ENCODE peak calls at places on chromosome 7, in seven cellular contexts. T, A, S, B, W, N and K are unnamed samples.

GRCh38 chr7:43193905-43194304 is 81.5 kb downstream of the HECW1 start:
- DNase-seq in N (no peak), S (no peak), T (no peak), B (no peak), A (no peak), W (no peak), K (no peak)

GRCh38 chr7:156651472-156651871 is 10.9 kb downstream of the RNF32 start:
- DNase-seq in S (no peak), B (no peak), N (peak; percentile 21), W (no peak), A (no peak), T (no peak), K (no peak)

GRCh38 chr7:90211391-90212148 is at the start of gene STEAP2:
- DNase-seq in S (peak; percentile 97), W (peak; percentile 2), A (peak; percentile 0), N (peak; percentile 99), B (peak; percentile 62), T (no peak), K (peak; percentile 7)

GRCh38 chr7:151007469-151007898 is 16.7 kb downstream of the NOS3 start:
- DNase-seq in S (peak; percentile 84), W (no peak), T (no peak), B (no peak), A (no peak), N (no peak), K (no peak)

GRCh38 chr7:5001003-5001402 is 42.0 kb upstream of the MMD2 start:
- DNase-seq in B (no peak), A (no peak), N (no peak), S (no peak), T (no peak), W (no peak), K (no peak)

GRCh38 chr7:138449580-138449979 is 10.5 kb upstream of the TRIM24 start:
- DNase-seq in T (peak; percentile 23), N (no peak), W (peak; percentile 18), A (peak; percentile 35), S (no peak), B (peak; percentile 51), K (peak; percentile 27)

GRCh38 chr7:130024390-130024789 is 26.8 kb downstream of the ZC3HC1 start:
- DNase-seq in W (no peak), S (no peak), A (no peak), T (no peak), N (peak; percentile 21), B (no peak), K (no peak)

GRCh38 chr7:131908719-131909118 is 352.3 kb upstream of the PODXL start:
- DNase-seq in A (no peak), W (no peak), B (no peak), T (no peak), N (no peak), S (peak; percentile 25), K (no peak)

GRCh38 chr7:48511021-48511579 is 339.8 kb downstream of the ABCA13 start:
- DNase-seq in S (peak; percentile 73), B (no peak), T (no peak), A (no peak), N (no peak), W (no peak), K (no peak)

GRCh38 chr7:114791771-114792170 is 130.1 kb upstream of the MDFIC start:
- DNase-seq in A (no peak), N (no peak), W (no peak), S (no peak), T (no peak), B (no peak), K (no peak)

GRCh38 chr7:22563621-22564241 is 63.7 kb upstream of the STEAP1B start:
- DNase-seq in N (peak; percentile 51), T (no peak), A (no peak), B (peak; percentile 29), S (no peak), W (no peak), K (peak; percentile 28)